ENCODE peak calls at places on chromosomes 3 and 15, in seven cellular contexts. O is neuronal stem cell; X is CD4-positive, CD25-positive, alpha-beta regulatory T cell; Y is mucosa of descending colon; M is left lung; E is CD8-positive, alpha-beta memory T cell; L is left ventricle myocardium inferior. N is an unnamed sample. For H3K4me1 and H3K36me3, the result is how much of the 10 kb centered on the place peaks cover.

GRCh38 chr3:45689787-45690145 is 570 bp downstream of the SACM1L start:
- DNase-seq in M (no peak), Y (no peak), X (no peak), L (no peak), O (no peak), E (no peak), N (no peak)

GRCh38 chr3:44048196-44048924 is 193.3 kb upstream of the TOPAZ1 start:
- DNase-seq in L (no peak), Y (no peak), O (no peak), E (no peak), X (no peak), M (no peak), N (no peak)

GRCh38 chr3:124260206-124260915 is 268.4 kb upstream of the ROPN1 start:
- DNase-seq in L (peak), E (no peak), M (no peak), Y (peak), O (no peak), X (no peak), N (no peak)

GRCh38 chr3:137770821-137771399 is 6.8 kb downstream of the SOX14 start:
- DNase-seq in X (no peak), E (no peak), Y (no peak), L (no peak), O (no peak), M (peak), N (no peak)

GRCh38 chr3:27740854-27741253 is 18.7 kb upstream of the EOMES start:
- DNase-seq in O (no peak), X (no peak), Y (no peak), E (no peak), M (no peak), L (no peak), N (no peak)

GRCh38 chr3:42753757-42754156 is 19.3 kb downstream of the CCDC13 start:
- DNase-seq in E (no peak), O (no peak), M (no peak), Y (no peak), X (no peak), L (no peak), N (no peak)

GRCh38 chr15:75680007-75680789 is 32.5 kb downstream of the CSPG4 start:
- DNase-seq in L (no peak), O (no peak), E (no peak), M (no peak), Y (no peak), X (no peak), N (no peak)

GRCh38 chr3:112531358-112531781 is 30.4 kb downstream of the ATG3 start:
- DNase-seq in Y (no peak), O (peak), L (no peak), X (peak), E (no peak), M (no peak), N (no peak)

DNA sequence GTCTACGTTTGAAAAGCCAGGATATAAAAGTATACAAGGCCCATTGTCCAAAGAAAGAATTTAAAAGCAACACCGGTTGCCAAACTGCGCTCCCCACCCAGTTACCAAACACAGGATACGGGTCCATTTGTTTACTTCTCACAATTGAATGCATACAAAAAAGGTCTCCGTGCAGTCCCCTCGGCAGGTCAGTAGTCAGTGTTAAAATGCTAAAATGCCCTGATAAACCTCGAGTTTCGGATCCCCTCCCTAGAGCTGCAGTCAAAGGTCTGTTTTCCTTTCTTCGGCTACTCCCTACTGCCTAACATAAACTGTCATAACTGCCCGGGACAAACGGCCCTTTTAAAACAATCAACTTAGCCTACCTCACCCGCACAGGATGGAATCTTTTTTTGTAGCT is 534.6 kb downstream of the FOXP1 start:
- DNase-seq in Y (peak), M (no peak), E (no peak), X (no peak), O (no peak), L (no peak), N (no peak)
- H3K4me1 ChIP-seq in Y (half or more), M (half or more), E (half or more), X (half or more), O (under half), L (half or more), N (half or more)

GRCh38 chr15:101045236-101045646 is 126.1 kb downstream of the LRRK1 start:
- DNase-seq in Y (no peak), O (no peak), L (peak), M (no peak), E (no peak), X (no peak), N (no peak)
- H3K36me3 ChIP-seq in Y (under half), O (under half), L (under half), M (half or more), E (under half), X (under half), N (under half)

DNA sequence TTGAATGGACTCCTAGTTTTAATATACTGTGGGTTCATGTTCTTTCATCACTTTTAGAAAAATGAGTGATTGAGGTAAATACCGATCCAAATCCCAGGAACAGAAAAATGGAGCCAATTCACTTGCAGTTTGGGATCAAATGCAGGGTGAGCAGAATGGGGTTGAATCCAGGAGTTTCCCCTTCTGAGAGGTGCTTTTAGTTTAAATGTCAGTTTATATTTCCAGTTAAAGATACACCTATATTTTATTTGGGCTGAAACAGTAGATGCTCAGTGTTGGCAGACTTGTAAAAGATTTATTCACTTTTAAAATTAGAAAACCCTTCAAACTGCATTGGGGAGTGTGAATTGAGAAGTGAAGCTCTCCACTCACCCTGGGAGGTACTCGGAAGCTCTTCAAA is 2.6 kb downstream of the TRIM71 start:
- DNase-seq in L (no peak), E (no peak), Y (no peak), M (no peak), X (no peak), O (no peak), N (no peak)
- H3K4me3 ChIP-seq in L (no peak), E (no peak), Y (no peak), M (no peak), X (no peak), O (peak), N (no peak)

GRCh38 chr3:184564685-184565385 is 3.2 kb downstream of the EPHB3 start:
- DNase-seq in M (peak), L (no peak), X (no peak), Y (no peak), O (no peak), E (no peak), N (no peak)

GRCh38 chr3:184568591-184568917 is 7.0 kb downstream of the EPHB3 start:
- DNase-seq in O (no peak), L (no peak), E (no peak), M (no peak), X (no peak), Y (no peak), N (no peak)

GRCh38 chr3:184565421-184566211 is 4.0 kb downstream of the EPHB3 start:
- DNase-seq in X (no peak), M (peak), E (no peak), O (no peak), Y (peak), L (no peak), N (no peak)

GRCh38 chr3:184567924-184568590 is 6.5 kb downstream of the EPHB3 start:
- DNase-seq in E (no peak), O (no peak), L (no peak), Y (peak), X (no peak), M (peak), N (no peak)

DNA sequence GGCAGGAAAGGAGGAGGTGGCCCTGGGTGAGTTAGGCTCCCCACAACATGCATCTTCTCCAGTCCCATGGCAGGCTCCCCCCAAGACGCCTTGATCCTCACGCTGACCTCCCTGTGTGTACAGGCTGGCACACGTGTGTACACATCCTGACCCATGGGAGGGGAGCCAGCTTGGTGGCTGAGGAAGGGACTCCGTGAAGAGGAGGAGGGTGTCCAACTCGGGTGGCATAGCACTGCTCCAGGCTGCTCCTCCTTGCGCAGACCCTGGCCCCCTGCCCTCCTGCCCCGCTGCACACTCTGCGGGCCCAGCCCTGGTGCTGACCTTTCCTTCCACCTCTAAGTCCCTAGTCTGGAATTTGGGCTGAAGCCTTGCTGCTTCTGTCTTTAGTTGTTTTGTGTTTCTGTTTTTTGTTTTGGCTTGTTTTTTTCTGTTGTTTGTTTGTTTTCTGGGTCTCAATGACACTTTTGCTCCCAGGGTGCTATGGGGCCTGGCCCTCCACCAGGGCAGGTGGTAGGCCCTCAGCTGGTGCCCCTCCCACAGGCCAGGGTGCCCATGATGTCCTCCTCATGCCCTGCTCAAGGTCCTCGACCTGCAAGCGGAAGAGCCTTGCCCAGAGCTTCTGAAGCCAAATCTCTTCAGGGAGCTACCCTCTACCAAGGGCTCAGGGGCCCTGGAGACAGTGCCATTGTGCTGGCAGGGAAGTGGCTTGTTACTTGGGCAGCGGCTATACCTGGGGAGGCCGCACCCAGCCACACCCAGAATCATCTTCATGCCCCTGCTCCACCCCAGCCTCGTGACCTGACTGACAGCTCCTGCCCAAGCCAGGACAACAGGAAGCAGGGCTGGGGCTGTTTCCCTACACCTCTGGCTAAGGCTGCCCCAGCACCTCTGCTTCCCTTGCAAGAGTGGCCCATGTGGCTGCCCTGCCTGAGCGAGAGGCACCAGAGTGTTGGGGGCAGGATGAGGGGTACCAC is 5.1 kb downstream of the EPHB3 start:
- DNase-seq in E (no peak), O (no peak), M (peak), Y (peak), X (peak), L (no peak), N (no peak)
- H3K4me1 ChIP-seq in E (under half), O (half or more), M (half or more), Y (under half), X (under half), L (under half), N (under half)

DNA sequence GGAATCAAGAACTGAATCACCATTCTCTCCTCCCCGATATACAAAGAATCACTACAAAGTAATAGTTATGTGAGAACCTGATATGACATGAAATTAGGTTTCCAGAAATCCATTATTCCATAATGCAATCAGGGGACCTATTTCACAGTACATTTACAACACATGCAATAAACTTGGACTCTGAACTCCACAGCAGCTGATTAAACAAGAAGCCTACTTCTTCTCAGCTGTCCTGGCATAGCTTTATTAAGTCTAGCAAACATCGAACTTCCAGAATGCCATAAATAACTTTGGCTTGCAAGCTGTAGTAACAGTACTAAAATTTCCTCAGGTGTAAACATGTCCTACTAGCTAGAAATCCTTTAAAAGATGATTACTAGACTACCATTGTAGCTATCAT is 17.8 kb downstream of the PDCD10 start:
- DNase-seq in O (no peak), E (no peak), Y (peak), X (no peak), L (no peak), M (no peak), N (no peak)
- H3K36me3 ChIP-seq in O (under half), E (under half), Y (under half), X (under half), L (under half), M (under half), N (under half)

GRCh38 chr3:187839422-187839821 is 94.2 kb upstream of the BCL6 start:
- DNase-seq in Y (no peak), O (no peak), M (no peak), E (no peak), L (no peak), X (no peak), N (no peak)
- H3K4me3 ChIP-seq in Y (no peak), O (no peak), M (no peak), E (no peak), L (no peak), X (no peak), N (no peak)

GRCh38 chr3:127734181-127734720 is 61.5 kb downstream of the ABTB1 start:
- DNase-seq in E (no peak), M (no peak), X (no peak), Y (no peak), O (no peak), L (no peak), N (no peak)

GRCh38 chr3:127733781-127734180 is 61.0 kb downstream of the ABTB1 start:
- DNase-seq in L (no peak), M (no peak), Y (no peak), E (no peak), O (no peak), X (no peak), N (no peak)

GRCh38 chr3:127732879-127733350 is 60.2 kb downstream of the ABTB1 start:
- DNase-seq in M (no peak), E (no peak), X (no peak), Y (no peak), O (no peak), L (no peak), N (no peak)

GRCh38 chr3:127735767-127736693 is 63.3 kb downstream of the ABTB1 start:
- DNase-seq in Y (peak), X (no peak), M (no peak), L (no peak), E (no peak), O (no peak), N (no peak)

DNA sequence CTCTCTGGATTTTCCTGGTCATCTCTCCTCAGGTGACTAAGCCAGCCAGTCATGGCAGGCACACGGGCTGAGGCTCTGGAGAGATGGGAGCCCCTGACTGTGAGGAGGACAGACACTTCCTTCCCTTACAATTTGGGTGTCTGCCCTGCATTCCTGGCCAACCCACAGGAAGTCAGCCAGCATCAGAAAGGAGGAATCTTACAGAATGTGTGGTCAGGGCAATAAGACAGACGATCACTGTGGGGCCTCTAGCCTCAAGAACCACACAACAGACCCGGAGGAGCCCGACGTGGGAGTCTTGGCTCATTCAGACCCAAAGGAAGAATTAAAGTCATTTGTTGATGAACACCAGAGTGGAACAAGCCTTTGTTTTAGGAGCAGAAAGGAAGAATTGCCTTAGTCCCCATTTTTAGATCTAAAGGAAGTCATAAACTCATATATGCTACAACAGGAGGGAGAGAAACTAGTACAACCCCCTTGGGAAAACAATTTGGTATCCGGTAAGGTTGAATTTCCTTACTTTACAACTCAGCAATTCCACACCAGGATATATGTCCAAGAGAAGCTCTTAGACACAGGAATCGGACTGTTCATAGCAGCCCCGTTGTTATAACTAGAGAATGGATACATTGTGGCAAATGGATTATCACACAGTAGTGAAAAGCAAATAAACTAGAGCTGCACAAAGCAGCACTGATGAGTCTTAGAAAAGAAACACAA is 62.2 kb downstream of the ABTB1 start:
- DNase-seq in M (no peak), E (no peak), O (no peak), X (no peak), L (no peak), Y (peak), N (no peak)
- H3K4me1 ChIP-seq in M (half or more), E (under half), O (under half), X (under half), L (half or more), Y (under half), N (under half)

DNA sequence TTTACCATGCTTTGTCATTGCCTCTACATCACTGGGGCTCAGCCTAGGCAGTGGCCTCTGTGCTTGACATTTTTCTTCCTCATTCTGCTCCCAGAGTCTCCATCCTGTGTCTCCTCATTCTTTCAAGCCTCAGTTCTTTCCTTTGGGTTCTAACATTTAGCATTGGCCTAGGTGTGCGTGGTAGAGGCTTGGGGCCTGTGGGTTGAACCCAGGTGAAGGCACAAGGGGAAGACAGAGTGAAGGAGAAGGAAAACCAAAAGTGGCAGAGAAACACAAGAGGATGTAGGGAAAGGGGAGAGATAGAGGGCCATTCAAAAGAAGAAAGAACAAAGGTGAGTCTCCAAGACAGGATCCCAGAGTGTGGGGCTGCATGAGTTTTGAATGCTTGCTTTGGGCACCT is 75.7 kb downstream of the FNDC3B start:
- DNase-seq in O (no peak), Y (no peak), M (no peak), X (no peak), L (no peak), E (no peak), N (no peak)
- H3K36me3 ChIP-seq in O (under half), Y (under half), M (half or more), X (under half), L (under half), E (under half), N (under half)

DNA sequence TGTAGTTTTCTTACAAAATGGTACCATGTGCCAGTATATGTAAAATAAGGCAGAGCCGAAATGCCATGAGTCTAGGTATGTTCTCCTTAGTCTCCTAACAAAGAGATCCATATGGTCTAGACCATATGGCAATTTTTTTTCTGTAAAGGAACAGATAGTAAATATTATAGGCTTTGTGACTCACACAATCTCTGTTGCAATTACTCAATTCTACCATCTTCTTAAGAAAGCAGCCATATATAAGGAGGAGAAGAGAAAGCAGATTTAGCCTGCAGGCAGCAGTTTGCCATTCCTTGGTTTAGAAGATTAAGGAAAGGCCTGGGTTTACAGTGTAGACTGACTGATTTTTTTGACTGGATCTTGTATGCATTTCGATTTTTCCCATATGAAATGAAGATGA is 16.3 kb upstream of the BBX start:
- DNase-seq in Y (no peak), M (no peak), X (no peak), L (no peak), E (no peak), O (no peak), N (no peak)
- H3K4me3 ChIP-seq in Y (no peak), M (no peak), X (no peak), L (no peak), E (no peak), O (no peak), N (no peak)

N was measured in CD4-positive, alpha-beta memory T cell.